ENCODE peak calls at places on chromosomes 4 and X, in eight cellular contexts. D is MM.1S, O is SK-N-MC, L is K562, G is A673, Q is HCT116, A is mammary epithelial cell, I is endothelial cell of umbilical vein. M is an unnamed sample.
A peak's percentile ranks its signal among the peaks of the same experiment; 100 is the strongest.

GRCh38 chr4:113823291-113823659 is 61.7 kb upstream of the CAMK2D start:
- DNase-seq in I (no peak), L (no peak), G (no peak), D (peak; percentile 54), Q (no peak), A (no peak), O (no peak), M (no peak)

GRCh38 chrX:10932842-10933440 is 178.2 kb upstream of the HCCS start:
- DNase-seq in O (no peak), D (no peak), A (no peak), I (peak; percentile 56), G (no peak), L (no peak), Q (no peak), M (no peak)

GRCh38 chrX:48711929-48712505 is 15.5 kb downstream of the SUV39H1 start:
- DNase-seq in G (no peak), A (no peak), D (no peak), O (no peak), I (no peak), Q (no peak), L (no peak), M (no peak)

GRCh38 chr4:87511500-87511899 is 17.7 kb downstream of the SPARCL1 start:
- DNase-seq in Q (no peak), O (no peak), I (no peak), L (no peak), G (no peak), A (no peak), D (no peak), M (no peak)

GRCh38 chr4:152094851-152095700 is 334.3 kb upstream of the GATB start:
- DNase-seq in I (no peak), D (no peak), Q (no peak), L (no peak), A (no peak), G (no peak), O (no peak), M (no peak)

GRCh38 chrX:94743478-94743877 is 1069.5 kb downstream of the FAM133A start:
- DNase-seq in L (no peak), A (no peak), Q (no peak), G (no peak), O (no peak), I (no peak), D (peak; percentile 96), M (no peak)

GRCh38 chr4:38511702-38512101 is 152.3 kb upstream of the KLF3 start:
- DNase-seq in A (no peak), Q (no peak), L (peak; percentile 30), D (no peak), G (no peak), I (no peak), O (no peak), M (no peak)

GRCh38 chr4:101205878-101206277 is 141.4 kb downstream of the PPP3CA start:
- DNase-seq in I (no peak), D (no peak), A (peak; percentile 29), O (no peak), Q (no peak), L (peak; percentile 11), G (no peak), M (no peak)

GRCh38 chr4:85744950-85745349 is 270.0 kb downstream of the ARHGAP24 start:
- DNase-seq in L (no peak), O (no peak), A (peak; percentile 35), D (no peak), G (peak; percentile 49), I (no peak), Q (peak; percentile 46), M (no peak)

GRCh38 chr4:118849867-118850812 is 14.2 kb upstream of the SEC24D start:
- DNase-seq in L (no peak), Q (no peak), I (peak; percentile 44), G (no peak), A (peak; percentile 54), D (peak; percentile 84), O (no peak), M (no peak)

GRCh38 chr4:150867148-150867547 is 147.9 kb downstream of the LRBA start:
- DNase-seq in G (peak; percentile 88), A (peak; percentile 72), D (peak; percentile 89), Q (peak; percentile 73), O (peak; percentile 87), L (peak; percentile 86), I (peak; percentile 84), M (peak; percentile 91)

GRCh38 chr4:174380699-174381098 is 97.0 kb downstream of the CEP44 start:
- DNase-seq in A (no peak), G (no peak), O (no peak), Q (no peak), I (no peak), L (no peak), D (no peak), M (no peak)

GRCh38 chrX:130944230-130944629 is 41.2 kb upstream of the ENOX2 start:
- DNase-seq in D (no peak), O (no peak), L (no peak), A (no peak), G (no peak), Q (no peak), I (no peak), M (no peak)

GRCh38 chr4:100190643-100191600 is 654 bp upstream of the DDIT4L start:
- DNase-seq in A (peak; percentile 4), O (no peak), I (peak; percentile 39), L (no peak), Q (no peak), D (no peak), G (peak; percentile 2), M (peak; percentile 59)

GRCh38 chr4:6493668-6494304 is 21.4 kb upstream of the PPP2R2C start:
- DNase-seq in A (peak; percentile 52), I (no peak), G (no peak), L (no peak), Q (no peak), O (no peak), D (no peak), M (peak; percentile 21)

GRCh38 chr4:48490680-48491513 is 845 bp downstream of the ZAR1 start:
- DNase-seq in L (no peak), Q (no peak), G (no peak), A (no peak), D (no peak), O (no peak), I (no peak), M (peak; percentile 33)
- TF ChIP-seq EZH2 in L (no peak), Q (no peak), G (no peak), A (no peak), D (no peak), O (no peak), I (peak; percentile 60), M (peak; percentile 94)

DNA sequence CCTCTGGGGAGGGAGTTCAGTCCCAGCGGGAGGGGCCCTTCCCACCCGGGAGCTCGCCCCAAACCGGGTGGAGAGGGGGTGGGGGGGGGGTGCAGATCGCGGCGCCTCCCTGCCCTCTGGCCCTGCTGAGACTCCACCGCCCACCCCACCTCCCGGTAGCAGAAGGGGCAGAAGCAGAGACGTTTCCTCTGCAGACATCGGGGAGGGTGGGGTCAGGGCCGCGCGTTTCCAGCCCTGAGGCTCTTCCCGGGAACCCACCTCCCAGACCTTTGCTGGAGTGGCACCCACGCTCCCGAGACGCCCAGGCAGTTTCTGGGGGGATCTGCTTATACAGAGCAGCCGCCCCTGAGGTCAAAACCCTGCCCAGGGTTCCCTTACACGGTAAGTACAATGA is 30.2 kb downstream of the CPLX1 start:
- DNase-seq in Q (no peak), A (no peak), G (no peak), D (no peak), O (no peak), L (no peak), I (no peak), M (no peak)
- TF ChIP-seq EZH2 in Q (no peak), A (no peak), G (no peak), D (no peak), O (no peak), L (no peak), I (no peak), M (no peak)

GRCh38 chr4:92031825-92032224 is 271.9 kb upstream of the GRID2 start:
- DNase-seq in O (no peak), Q (no peak), L (no peak), I (no peak), G (no peak), A (no peak), D (no peak), M (no peak)
- TF ChIP-seq EZH2 in O (no peak), Q (no peak), L (no peak), I (no peak), G (no peak), A (no peak), D (no peak), M (no peak)

GRCh38 chrX:25015486-25016360 is at the start of gene ARX:
- DNase-seq in O (no peak), Q (peak; percentile 55), G (peak; percentile 91), I (peak; percentile 31), A (peak; percentile 68), L (peak; percentile 65), D (no peak), M (peak; percentile 97)
- TF ChIP-seq EZH2 in O (no peak), Q (no peak), G (no peak), I (peak; percentile 59), A (no peak), L (no peak), D (no peak), M (peak; percentile 14)

GRCh38 chr4:177315767-177316490 is 6.3 kb downstream of the NEIL3 start:
- DNase-seq in O (no peak), I (no peak), L (no peak), A (no peak), Q (no peak), G (peak; percentile 4), D (no peak), M (no peak)

GRCh38 chr4:177309525-177310371 is at the start of gene NEIL3:
- DNase-seq in I (peak; percentile 90), L (peak; percentile 97), D (peak; percentile 95), A (peak; percentile 82), Q (peak; percentile 73), O (peak; percentile 58), G (peak; percentile 94), M (peak; percentile 92)

GRCh38 chr4:177308842-177309524 is 691 bp upstream of the NEIL3 start:
- DNase-seq in L (no peak), G (no peak), Q (no peak), I (no peak), A (no peak), D (peak; percentile 50), O (no peak), M (no peak)

GRCh38 chr4:177308125-177308524 is 1.5 kb upstream of the NEIL3 start:
- DNase-seq in D (no peak), G (no peak), A (peak; percentile 81), I (no peak), O (no peak), L (no peak), Q (no peak), M (no peak)

DNA sequence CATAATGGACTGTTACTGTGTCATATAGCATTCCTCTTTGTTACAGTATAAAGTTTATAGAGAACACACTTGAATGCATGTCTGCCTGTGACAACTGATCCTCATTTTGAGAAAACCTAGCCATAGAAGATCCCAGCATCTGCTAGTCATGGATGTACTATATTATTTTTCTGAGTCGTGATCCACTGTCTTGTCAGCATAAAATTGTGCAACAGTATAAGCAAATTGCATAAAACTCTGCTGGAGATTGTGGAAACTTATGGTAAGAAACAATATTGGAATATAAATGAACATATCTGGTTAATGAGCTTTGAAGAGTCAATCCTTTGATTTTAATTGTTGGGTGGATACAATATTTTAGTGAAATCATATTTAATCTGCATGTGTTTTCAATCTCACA is 3.6 kb downstream of the NEIL3 start:
- DNase-seq in G (no peak), I (no peak), O (no peak), L (no peak), A (no peak), Q (no peak), D (no peak), M (no peak)
- TF ChIP-seq EZH2 in G (no peak), I (no peak), O (no peak), L (no peak), A (no peak), Q (no peak), D (no peak), M (no peak)

M was measured in neural progenitor cell.